ENCODE peak calls at places on chromosomes 2 and 18, in four cellular contexts. M is nucleus accumbens; P is psoas muscle; S is stimulated activated CD8-positive, alpha-beta memory T cell treated with anti-CD3 and anti-CD28 coated beads, Interleukin-15, amount 100 ng/mL, for 4 hours. T is an unnamed sample.

GRCh38 chr2:24513266-24513665 is 22.2 kb downstream of the NCOA1 start:
- DNase-seq in M (no peak), P (no peak), S (no peak), T (no peak)

GRCh38 chr2:19362094-19362649 is 3.7 kb upstream of the OSR1 start:
- DNase-seq in M (no peak), P (peak), S (no peak), T (no peak)

GRCh38 chr2:131034122-131035051 is 58.9 kb downstream of the FAM168B start:
- DNase-seq in M (peak), P (peak), S (no peak), T (no peak)

GRCh38 chr18:47953471-47953931 is 23.0 kb upstream of the SMAD2 start:
- DNase-seq in M (peak), P (peak), S (no peak), T (peak)

GRCh38 chr18:24924066-24924716 is 427.8 kb downstream of the ZNF521 start:
- DNase-seq in M (no peak), P (no peak), S (no peak), T (no peak)

GRCh38 chr2:188326669-188327301 is 35.1 kb downstream of the GULP1 start:
- DNase-seq in M (no peak), P (no peak), S (no peak), T (no peak)

GRCh38 chr2:119223521-119224390 is at the start of gene STEAP3:
- DNase-seq in M (no peak), P (peak), S (no peak), T (peak)

GRCh38 chr2:168697668-168698121 is 104.7 kb upstream of the NOSTRIN start:
- DNase-seq in M (no peak), P (no peak), S (no peak), T (no peak)

GRCh38 chr2:235740821-235741220 is 247.0 kb downstream of the AGAP1 start:
- DNase-seq in M (no peak), P (no peak), S (no peak), T (no peak)

GRCh38 chr18:56660655-56661054 is 9.5 kb downstream of the WDR7 start:
- DNase-seq in M (no peak), P (no peak), S (no peak), T (no peak)

GRCh38 chr2:241558532-241559488 is at the start of gene BOK:
- DNase-seq in M (peak), P (no peak), S (no peak), T (no peak)

GRCh38 chr2:112692496-112692911 is 28.3 kb upstream of the NT5DC4 start:
- DNase-seq in M (no peak), P (no peak), S (peak), T (peak)

GRCh38 chr2:173909846-173910245 is 55.3 kb downstream of the SP3 start:
- DNase-seq in M (no peak), P (no peak), S (no peak), T (no peak)

GRCh38 chr2:160411167-160411566 is 82.4 kb downstream of the RBMS1 start:
- DNase-seq in M (no peak), P (no peak), S (peak), T (no peak)

GRCh38 chr18:55012041-55012440 is 52.8 kb upstream of the CCDC68 start:
- DNase-seq in M (no peak), P (no peak), S (no peak), T (no peak)

GRCh38 chr2:42010743-42011298 is 37.0 kb upstream of the PKDCC start:
- DNase-seq in M (no peak), P (no peak), S (no peak), T (no peak)

T was measured in GDM1.